ENCODE peak calls at places on chromosomes 6 and 20, in nine cellular contexts. One of them, this sample, is unnamed.

GRCh38 chr6:3414704-3415453 is 42.0 kb downstream of the SLC22A23 start:
- DNase-seq in transverse colon: no peak
- DNase-seq in GM12878: no peak
- DNase-seq in HepG2: peak
- DNase-seq in A549: no peak
- DNase-seq in stomach: no peak
- DNase-seq in tibial nerve: no peak
- DNase-seq in ovary: no peak
- DNase-seq in suprapubic skin: no peak
- DNase-seq in this sample: peak

GRCh38 chr20:63708301-63709148 is 686 bp downstream of the ZGPAT start:
- DNase-seq in stomach: no peak
- DNase-seq in transverse colon: no peak
- DNase-seq in ovary: no peak
- DNase-seq in GM12878: no peak
- DNase-seq in A549: no peak
- DNase-seq in suprapubic skin: peak
- DNase-seq in tibial nerve: no peak
- DNase-seq in HepG2: no peak
- DNase-seq in this sample: no peak

GRCh38 chr6:156786652-156787051 is 9.5 kb downstream of the ARID1B start:
- DNase-seq in A549: no peak
- DNase-seq in stomach: no peak
- DNase-seq in suprapubic skin: no peak
- DNase-seq in ovary: no peak
- DNase-seq in GM12878: no peak
- DNase-seq in tibial nerve: no peak
- DNase-seq in HepG2: no peak
- DNase-seq in transverse colon: no peak
- DNase-seq in this sample: no peak

GRCh38 chr6:6105472-6106036 is 98.8 kb upstream of the NRN1 start:
- DNase-seq in tibial nerve: no peak
- DNase-seq in stomach: no peak
- DNase-seq in transverse colon: no peak
- DNase-seq in ovary: no peak
- DNase-seq in GM12878: no peak
- DNase-seq in suprapubic skin: no peak
- DNase-seq in A549: peak
- DNase-seq in HepG2: no peak
- DNase-seq in this sample: no peak

GRCh38 chr6:166998256-166999144 is 697 bp upstream of the CEP43 start:
- DNase-seq in GM12878: no peak
- DNase-seq in suprapubic skin: peak
- DNase-seq in A549: peak
- DNase-seq in HepG2: no peak
- DNase-seq in tibial nerve: no peak
- DNase-seq in ovary: peak
- DNase-seq in transverse colon: peak
- DNase-seq in stomach: peak
- DNase-seq in this sample: peak

GRCh38 chr6:3023663-3024483 is 24.2 kb downstream of the NQO2 start:
- DNase-seq in tibial nerve: peak
- DNase-seq in suprapubic skin: peak
- DNase-seq in GM12878: peak
- DNase-seq in HepG2: no peak
- DNase-seq in A549: peak
- DNase-seq in stomach: peak
- DNase-seq in ovary: peak
- DNase-seq in transverse colon: peak
- DNase-seq in this sample: peak

GRCh38 chr6:10529231-10529801 is 8.2 kb downstream of the GCNT2 start:
- DNase-seq in tibial nerve: no peak
- DNase-seq in HepG2: peak
- DNase-seq in ovary: no peak
- DNase-seq in stomach: peak
- DNase-seq in suprapubic skin: no peak
- DNase-seq in transverse colon: no peak
- DNase-seq in GM12878: no peak
- DNase-seq in A549: no peak
- DNase-seq in this sample: no peak

GRCh38 chr6:14117158-14118090 is at the start of gene CD83:
- DNase-seq in transverse colon: peak
- DNase-seq in HepG2: peak
- DNase-seq in suprapubic skin: no peak
- DNase-seq in ovary: peak
- DNase-seq in stomach: peak
- DNase-seq in tibial nerve: no peak
- DNase-seq in GM12878: no peak
- DNase-seq in A549: peak
- DNase-seq in this sample: peak

GRCh38 chr6:158867381-158868121 is 48.4 kb upstream of the EZR start:
- DNase-seq in tibial nerve: no peak
- DNase-seq in transverse colon: peak
- DNase-seq in GM12878: no peak
- DNase-seq in ovary: no peak
- DNase-seq in suprapubic skin: no peak
- DNase-seq in stomach: peak
- DNase-seq in HepG2: no peak
- DNase-seq in A549: peak
- DNase-seq in this sample: no peak

GRCh38 chr6:56766806-56767178 is 124.1 kb upstream of the DST start:
- DNase-seq in HepG2: no peak
- DNase-seq in stomach: no peak
- DNase-seq in GM12878: peak
- DNase-seq in suprapubic skin: no peak
- DNase-seq in transverse colon: no peak
- DNase-seq in ovary: no peak
- DNase-seq in A549: no peak
- DNase-seq in tibial nerve: no peak
- DNase-seq in this sample: no peak

GRCh38 chr6:2376429-2377355 is 131.3 kb upstream of the GMDS start:
- DNase-seq in A549: peak
- DNase-seq in transverse colon: peak
- DNase-seq in HepG2: no peak
- DNase-seq in ovary: no peak
- DNase-seq in GM12878: no peak
- DNase-seq in suprapubic skin: no peak
- DNase-seq in tibial nerve: no peak
- DNase-seq in stomach: no peak
- DNase-seq in this sample: no peak

GRCh38 chr20:5780233-5781217 is 30.3 kb downstream of the SHLD1 start:
- DNase-seq in ovary: no peak
- DNase-seq in A549: no peak
- DNase-seq in stomach: no peak
- DNase-seq in HepG2: no peak
- DNase-seq in tibial nerve: no peak
- DNase-seq in suprapubic skin: no peak
- DNase-seq in GM12878: no peak
- DNase-seq in transverse colon: no peak
- DNase-seq in this sample: no peak

GRCh38 chr20:46573788-46574581 is 23.5 kb upstream of the OCSTAMP start:
- DNase-seq in HepG2: no peak
- DNase-seq in stomach: no peak
- DNase-seq in GM12878: no peak
- DNase-seq in transverse colon: no peak
- DNase-seq in ovary: no peak
- DNase-seq in suprapubic skin: peak
- DNase-seq in A549: no peak
- DNase-seq in tibial nerve: no peak
- DNase-seq in this sample: peak

GRCh38 chr6:1554881-1555569 is 54.7 kb upstream of the FOXC1 start:
- DNase-seq in transverse colon: peak
- DNase-seq in tibial nerve: peak
- DNase-seq in A549: peak
- DNase-seq in suprapubic skin: no peak
- DNase-seq in GM12878: no peak
- DNase-seq in HepG2: no peak
- DNase-seq in ovary: peak
- DNase-seq in stomach: peak
- DNase-seq in this sample: peak

GRCh38 chr20:5073154-5074049 is 46.4 kb downstream of the PCNA start:
- DNase-seq in tibial nerve: peak
- DNase-seq in HepG2: peak
- DNase-seq in A549: peak
- DNase-seq in transverse colon: peak
- DNase-seq in GM12878: no peak
- DNase-seq in stomach: peak
- DNase-seq in suprapubic skin: peak
- DNase-seq in ovary: peak
- DNase-seq in this sample: peak

DNA sequence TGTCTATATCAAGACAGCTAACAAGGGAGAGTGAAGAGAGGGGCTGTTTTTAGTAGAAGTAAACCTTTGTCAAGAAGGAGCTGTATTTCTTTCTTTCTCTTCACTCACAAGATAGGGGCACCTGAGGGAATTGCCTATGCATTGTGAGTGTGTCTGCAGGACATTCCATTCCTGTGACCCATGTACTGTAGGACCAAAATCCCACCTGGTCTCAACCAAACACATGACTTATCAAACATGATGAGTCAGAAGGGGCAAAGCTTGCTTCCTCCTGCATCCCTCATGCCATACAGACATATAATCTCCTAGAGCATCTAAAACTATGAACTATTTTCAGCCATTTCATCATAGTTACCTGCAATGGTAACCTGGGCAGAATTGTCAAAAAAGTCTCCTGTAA is 21.8 kb downstream of the PKHD1 start:
- DNase-seq in tibial nerve: no peak
- DNase-seq in GM12878: no peak
- DNase-seq in A549: no peak
- DNase-seq in transverse colon: no peak
- DNase-seq in stomach: no peak
- DNase-seq in suprapubic skin: no peak
- DNase-seq in ovary: no peak
- DNase-seq in HepG2: peak
- DNase-seq in this sample: no peak
- TF ChIP-seq EP300 in tibial nerve: no peak
- TF ChIP-seq EP300 in GM12878: no peak
- TF ChIP-seq EP300 in A549: no peak
- TF ChIP-seq EP300 in transverse colon: no peak
- TF ChIP-seq EP300 in stomach: no peak
- TF ChIP-seq EP300 in suprapubic skin: no peak
- TF ChIP-seq EP300 in ovary: no peak
- TF ChIP-seq EP300 in HepG2: no peak
- TF ChIP-seq EP300 in this sample: no peak

DNA sequence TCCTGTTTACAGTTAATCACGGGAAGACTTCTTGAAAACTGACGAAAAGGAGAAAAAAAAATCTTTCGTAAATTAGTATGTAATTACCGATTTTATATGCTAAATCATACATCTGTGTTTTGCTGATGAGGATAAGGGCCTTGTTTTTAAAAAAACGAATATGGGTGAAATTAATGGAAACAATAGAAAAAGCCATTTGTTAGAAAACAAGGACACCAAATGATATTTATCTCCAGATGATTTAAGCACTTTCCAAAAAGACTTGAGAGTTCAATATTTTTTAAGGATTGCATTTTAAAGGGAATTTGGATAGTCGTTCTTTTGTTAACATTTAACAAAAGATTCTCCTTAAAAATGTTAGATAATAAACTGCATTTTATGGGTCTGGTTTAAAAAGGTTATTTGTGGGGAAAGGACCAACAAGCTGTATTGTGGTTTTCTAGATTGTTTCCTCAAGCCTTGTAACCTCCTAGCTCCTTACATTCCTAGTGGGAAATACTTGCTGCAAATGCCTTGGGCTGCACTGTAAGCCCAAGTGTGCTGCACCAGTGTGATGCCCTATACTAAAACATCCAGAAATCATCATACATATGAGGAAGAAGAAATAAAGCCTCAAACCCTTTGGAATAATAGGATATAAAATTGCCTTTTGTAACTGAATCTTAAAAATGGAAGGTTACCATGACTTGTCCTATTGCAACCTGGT is 1.5 kb upstream of the PHIP start:
- DNase-seq in stomach: no peak
- DNase-seq in HepG2: no peak
- DNase-seq in suprapubic skin: no peak
- DNase-seq in GM12878: no peak
- DNase-seq in transverse colon: no peak
- DNase-seq in tibial nerve: no peak
- DNase-seq in ovary: no peak
- DNase-seq in A549: no peak
- DNase-seq in this sample: no peak
- H3K4me3 ChIP-seq in stomach: peak
- H3K4me3 ChIP-seq in HepG2: peak
- H3K4me3 ChIP-seq in suprapubic skin: peak
- H3K4me3 ChIP-seq in GM12878: peak
- H3K4me3 ChIP-seq in transverse colon: peak
- H3K4me3 ChIP-seq in tibial nerve: peak
- H3K4me3 ChIP-seq in ovary: peak
- H3K4me3 ChIP-seq in A549: peak
- H3K4me3 ChIP-seq in this sample: peak

DNA sequence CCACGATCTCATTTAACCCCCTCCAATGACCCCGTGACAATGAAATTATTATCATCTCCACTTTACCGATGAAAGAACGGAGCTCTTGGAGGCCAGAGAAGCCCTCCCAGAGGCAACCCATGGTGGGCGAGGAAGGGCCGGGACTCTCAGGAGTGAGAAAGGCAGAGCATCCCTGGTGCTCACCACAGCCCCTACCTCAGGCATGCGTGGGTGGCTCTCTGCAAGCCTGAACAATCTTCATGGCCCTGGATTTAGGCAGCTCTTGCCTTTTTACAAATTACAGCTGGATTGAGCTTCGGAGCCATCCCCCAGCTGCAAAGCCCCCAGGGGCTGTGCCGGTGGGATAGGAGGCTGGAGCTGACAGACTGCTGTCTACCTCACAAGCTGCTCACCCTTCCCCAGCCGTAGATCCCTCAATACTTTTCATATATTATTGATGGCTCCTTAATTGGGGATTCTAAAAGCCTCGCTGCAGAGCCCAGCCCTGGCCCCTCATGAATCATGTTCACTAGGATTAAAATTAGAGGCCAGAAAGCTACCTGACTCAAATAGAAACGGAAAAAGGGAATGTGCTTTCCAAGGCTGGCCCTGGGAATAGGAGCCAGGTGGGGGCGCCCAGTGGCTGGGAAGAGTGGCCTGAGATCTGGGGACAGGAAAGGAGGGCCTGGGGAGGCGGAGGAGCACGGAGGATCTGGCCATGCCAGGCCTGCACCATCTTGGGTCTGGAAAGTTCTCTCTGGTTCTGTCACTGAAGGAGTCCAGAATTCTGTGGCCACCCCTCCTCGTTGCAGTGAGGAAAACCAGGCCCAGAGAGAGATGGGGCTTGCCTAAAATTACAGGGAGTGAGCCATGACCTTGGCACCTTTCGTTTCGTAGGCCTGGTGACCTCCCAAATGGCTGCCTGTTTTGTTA is 29.1 kb downstream of the CPNE5 start:
- DNase-seq in suprapubic skin: no peak
- DNase-seq in tibial nerve: no peak
- DNase-seq in transverse colon: no peak
- DNase-seq in stomach: no peak
- DNase-seq in GM12878: no peak
- DNase-seq in ovary: no peak
- DNase-seq in HepG2: peak
- DNase-seq in A549: no peak
- DNase-seq in this sample: no peak
- TF ChIP-seq CTCF in suprapubic skin: no peak
- TF ChIP-seq CTCF in tibial nerve: no peak
- TF ChIP-seq CTCF in transverse colon: no peak
- TF ChIP-seq CTCF in stomach: no peak
- TF ChIP-seq CTCF in GM12878: no peak
- TF ChIP-seq CTCF in ovary: no peak
- TF ChIP-seq CTCF in HepG2: peak
- TF ChIP-seq CTCF in A549: no peak
- TF ChIP-seq CTCF in this sample: no peak

GRCh38 chr6:130517444-130517931 is 151.7 kb downstream of the TMEM200A start:
- DNase-seq in tibial nerve: no peak
- DNase-seq in HepG2: no peak
- DNase-seq in ovary: no peak
- DNase-seq in suprapubic skin: no peak
- DNase-seq in stomach: no peak
- DNase-seq in GM12878: peak
- DNase-seq in transverse colon: no peak
- DNase-seq in A549: no peak
- DNase-seq in this sample: no peak
- TF ChIP-seq EP300 in tibial nerve: no peak
- TF ChIP-seq EP300 in HepG2: no peak
- TF ChIP-seq EP300 in ovary: no peak
- TF ChIP-seq EP300 in suprapubic skin: no peak
- TF ChIP-seq EP300 in stomach: no peak
- TF ChIP-seq EP300 in GM12878: peak
- TF ChIP-seq EP300 in transverse colon: no peak
- TF ChIP-seq EP300 in A549: no peak
- TF ChIP-seq EP300 in this sample: no peak